ENCODE peak calls at places on chromosome 9, in nine cellular contexts. One of them, this sample, is unnamed.

GRCh38 chr9:20744046-20744630 is 60.1 kb downstream of the FOCAD start:
- DNase-seq in posterior cingulate gyrus: no peak
- DNase-seq in MV-4-11: peak
- DNase-seq in right lobe of liver: no peak
- DNase-seq in KBM-7: no peak
- DNase-seq in stimulated activated CD4-positive, alpha-beta T cell treated with anti-CD3 and anti-CD28 coated beads, Interleukin-1b, Interleukin-23, amount 100 ng/mL, for 24 hours: no peak
- DNase-seq in omental fat pad: no peak
- DNase-seq in stimulated activated CD8-positive, alpha-beta memory T cell treated with anti-CD3 and anti-CD28 coated beads, Interleukin-4, amount 100 ng/mL, for 1 hour: no peak
- DNase-seq in osteocyte: no peak
- DNase-seq in this sample: no peak

GRCh38 chr9:91315191-91315590 is 46.5 kb downstream of the AUH start:
- DNase-seq in posterior cingulate gyrus: no peak
- DNase-seq in MV-4-11: no peak
- DNase-seq in right lobe of liver: no peak
- DNase-seq in KBM-7: no peak
- DNase-seq in stimulated activated CD4-positive, alpha-beta T cell treated with anti-CD3 and anti-CD28 coated beads, Interleukin-1b, Interleukin-23, amount 100 ng/mL, for 24 hours: no peak
- DNase-seq in omental fat pad: no peak
- DNase-seq in stimulated activated CD8-positive, alpha-beta memory T cell treated with anti-CD3 and anti-CD28 coated beads, Interleukin-4, amount 100 ng/mL, for 1 hour: no peak
- DNase-seq in osteocyte: no peak
- DNase-seq in this sample: peak

GRCh38 chr9:91857291-91857781 is 92.7 kb downstream of the ROR2 start:
- DNase-seq in posterior cingulate gyrus: no peak
- DNase-seq in MV-4-11: no peak
- DNase-seq in right lobe of liver: no peak
- DNase-seq in KBM-7: no peak
- DNase-seq in stimulated activated CD4-positive, alpha-beta T cell treated with anti-CD3 and anti-CD28 coated beads, Interleukin-1b, Interleukin-23, amount 100 ng/mL, for 24 hours: no peak
- DNase-seq in omental fat pad: no peak
- DNase-seq in stimulated activated CD8-positive, alpha-beta memory T cell treated with anti-CD3 and anti-CD28 coated beads, Interleukin-4, amount 100 ng/mL, for 1 hour: no peak
- DNase-seq in osteocyte: no peak
- DNase-seq in this sample: no peak

GRCh38 chr9:112042244-112042638 is 132.9 kb downstream of the SUSD1 start:
- DNase-seq in posterior cingulate gyrus: no peak
- DNase-seq in MV-4-11: no peak
- DNase-seq in right lobe of liver: no peak
- DNase-seq in KBM-7: no peak
- DNase-seq in stimulated activated CD4-positive, alpha-beta T cell treated with anti-CD3 and anti-CD28 coated beads, Interleukin-1b, Interleukin-23, amount 100 ng/mL, for 24 hours: no peak
- DNase-seq in omental fat pad: no peak
- DNase-seq in stimulated activated CD8-positive, alpha-beta memory T cell treated with anti-CD3 and anti-CD28 coated beads, Interleukin-4, amount 100 ng/mL, for 1 hour: no peak
- DNase-seq in osteocyte: no peak
- DNase-seq in this sample: no peak

GRCh38 chr9:134695144-134695543 is 53.5 kb downstream of the COL5A1 start:
- DNase-seq in posterior cingulate gyrus: no peak
- DNase-seq in MV-4-11: no peak
- DNase-seq in right lobe of liver: no peak
- DNase-seq in KBM-7: no peak
- DNase-seq in stimulated activated CD4-positive, alpha-beta T cell treated with anti-CD3 and anti-CD28 coated beads, Interleukin-1b, Interleukin-23, amount 100 ng/mL, for 24 hours: no peak
- DNase-seq in omental fat pad: no peak
- DNase-seq in stimulated activated CD8-positive, alpha-beta memory T cell treated with anti-CD3 and anti-CD28 coated beads, Interleukin-4, amount 100 ng/mL, for 1 hour: no peak
- DNase-seq in osteocyte: no peak
- DNase-seq in this sample: no peak

GRCh38 chr9:70403166-70403565 is 11.3 kb downstream of the KLF9 start:
- DNase-seq in posterior cingulate gyrus: no peak
- DNase-seq in MV-4-11: no peak
- DNase-seq in right lobe of liver: no peak
- DNase-seq in KBM-7: no peak
- DNase-seq in stimulated activated CD4-positive, alpha-beta T cell treated with anti-CD3 and anti-CD28 coated beads, Interleukin-1b, Interleukin-23, amount 100 ng/mL, for 24 hours: no peak
- DNase-seq in omental fat pad: no peak
- DNase-seq in stimulated activated CD8-positive, alpha-beta memory T cell treated with anti-CD3 and anti-CD28 coated beads, Interleukin-4, amount 100 ng/mL, for 1 hour: no peak
- DNase-seq in osteocyte: peak
- DNase-seq in this sample: no peak

GRCh38 chr9:93945400-93946337 is 9.5 kb downstream of the BARX1 start:
- DNase-seq in posterior cingulate gyrus: no peak
- DNase-seq in MV-4-11: peak
- DNase-seq in right lobe of liver: no peak
- DNase-seq in KBM-7: peak
- DNase-seq in stimulated activated CD4-positive, alpha-beta T cell treated with anti-CD3 and anti-CD28 coated beads, Interleukin-1b, Interleukin-23, amount 100 ng/mL, for 24 hours: no peak
- DNase-seq in omental fat pad: no peak
- DNase-seq in stimulated activated CD8-positive, alpha-beta memory T cell treated with anti-CD3 and anti-CD28 coated beads, Interleukin-4, amount 100 ng/mL, for 1 hour: no peak
- DNase-seq in osteocyte: no peak
- DNase-seq in this sample: peak

GRCh38 chr9:84136119-84136868 is 155.7 kb downstream of the RMI1 start:
- DNase-seq in posterior cingulate gyrus: no peak
- DNase-seq in MV-4-11: no peak
- DNase-seq in right lobe of liver: no peak
- DNase-seq in KBM-7: no peak
- DNase-seq in stimulated activated CD4-positive, alpha-beta T cell treated with anti-CD3 and anti-CD28 coated beads, Interleukin-1b, Interleukin-23, amount 100 ng/mL, for 24 hours: no peak
- DNase-seq in omental fat pad: no peak
- DNase-seq in stimulated activated CD8-positive, alpha-beta memory T cell treated with anti-CD3 and anti-CD28 coated beads, Interleukin-4, amount 100 ng/mL, for 1 hour: no peak
- DNase-seq in osteocyte: no peak
- DNase-seq in this sample: peak

GRCh38 chr9:114696814-114697544 is 15.0 kb upstream of the TEX48 start:
- DNase-seq in posterior cingulate gyrus: no peak
- DNase-seq in MV-4-11: peak
- DNase-seq in right lobe of liver: no peak
- DNase-seq in KBM-7: no peak
- DNase-seq in stimulated activated CD4-positive, alpha-beta T cell treated with anti-CD3 and anti-CD28 coated beads, Interleukin-1b, Interleukin-23, amount 100 ng/mL, for 24 hours: peak
- DNase-seq in omental fat pad: no peak
- DNase-seq in stimulated activated CD8-positive, alpha-beta memory T cell treated with anti-CD3 and anti-CD28 coated beads, Interleukin-4, amount 100 ng/mL, for 1 hour: no peak
- DNase-seq in osteocyte: no peak
- DNase-seq in this sample: no peak

GRCh38 chr9:88957526-88957925 is 33.7 kb upstream of the S1PR3 start:
- DNase-seq in posterior cingulate gyrus: no peak
- DNase-seq in MV-4-11: no peak
- DNase-seq in right lobe of liver: no peak
- DNase-seq in KBM-7: no peak
- DNase-seq in stimulated activated CD4-positive, alpha-beta T cell treated with anti-CD3 and anti-CD28 coated beads, Interleukin-1b, Interleukin-23, amount 100 ng/mL, for 24 hours: no peak
- DNase-seq in omental fat pad: no peak
- DNase-seq in stimulated activated CD8-positive, alpha-beta memory T cell treated with anti-CD3 and anti-CD28 coated beads, Interleukin-4, amount 100 ng/mL, for 1 hour: no peak
- DNase-seq in osteocyte: no peak
- DNase-seq in this sample: no peak

GRCh38 chr9:7316967-7317366 is 482.6 kb downstream of the DMAC1 start:
- DNase-seq in posterior cingulate gyrus: no peak
- DNase-seq in MV-4-11: no peak
- DNase-seq in right lobe of liver: no peak
- DNase-seq in KBM-7: no peak
- DNase-seq in stimulated activated CD4-positive, alpha-beta T cell treated with anti-CD3 and anti-CD28 coated beads, Interleukin-1b, Interleukin-23, amount 100 ng/mL, for 24 hours: no peak
- DNase-seq in omental fat pad: no peak
- DNase-seq in stimulated activated CD8-positive, alpha-beta memory T cell treated with anti-CD3 and anti-CD28 coated beads, Interleukin-4, amount 100 ng/mL, for 1 hour: no peak
- DNase-seq in osteocyte: no peak
- DNase-seq in this sample: no peak

GRCh38 chr9:36208521-36209253 is 18.0 kb downstream of the CLTA start:
- DNase-seq in posterior cingulate gyrus: no peak
- DNase-seq in MV-4-11: no peak
- DNase-seq in right lobe of liver: no peak
- DNase-seq in KBM-7: no peak
- DNase-seq in stimulated activated CD4-positive, alpha-beta T cell treated with anti-CD3 and anti-CD28 coated beads, Interleukin-1b, Interleukin-23, amount 100 ng/mL, for 24 hours: no peak
- DNase-seq in omental fat pad: no peak
- DNase-seq in stimulated activated CD8-positive, alpha-beta memory T cell treated with anti-CD3 and anti-CD28 coated beads, Interleukin-4, amount 100 ng/mL, for 1 hour: no peak
- DNase-seq in osteocyte: no peak
- DNase-seq in this sample: no peak

This sample was measured in left colon.